ENCODE peak calls at places on chromosomes 6 and 20, in seven cellular contexts. One of them, this sample, is unnamed.

GRCh38 chr6:152598858-152599537 is 38.2 kb downstream of the SYNE1 start:
- DNase-seq in upper lobe of right lung: no peak
- DNase-seq in brain microvascular endothelial cell: peak; percentile 7
- DNase-seq in A549: no peak
- DNase-seq in SK-N-SH: peak; percentile 53
- DNase-seq in mucosa of descending colon: no peak
- DNase-seq in retinal pigment epithelial cell: no peak
- DNase-seq in this sample: no peak

GRCh38 chr20:11403711-11404110 is 514.0 kb upstream of the BTBD3 start:
- DNase-seq in upper lobe of right lung: no peak
- DNase-seq in brain microvascular endothelial cell: peak; percentile 59
- DNase-seq in A549: no peak
- DNase-seq in SK-N-SH: no peak
- DNase-seq in mucosa of descending colon: no peak
- DNase-seq in retinal pigment epithelial cell: no peak
- DNase-seq in this sample: no peak

GRCh38 chr6:27495386-27496135 is 22.7 kb upstream of the ZNF184 start:
- DNase-seq in upper lobe of right lung: no peak
- DNase-seq in brain microvascular endothelial cell: peak; percentile 92
- DNase-seq in A549: peak; percentile 90
- DNase-seq in SK-N-SH: peak; percentile 38
- DNase-seq in mucosa of descending colon: no peak
- DNase-seq in retinal pigment epithelial cell: no peak
- DNase-seq in this sample: peak; percentile 79

GRCh38 chr6:36129889-36130671 is at the start of gene MAPK13:
- DNase-seq in upper lobe of right lung: peak; percentile 85
- DNase-seq in brain microvascular endothelial cell: no peak
- DNase-seq in A549: no peak
- DNase-seq in SK-N-SH: no peak
- DNase-seq in mucosa of descending colon: peak; percentile 83
- DNase-seq in retinal pigment epithelial cell: no peak
- DNase-seq in this sample: peak; percentile 55

GRCh38 chr6:79031821-79032590 is 46.0 kb downstream of the PHIP start:
- DNase-seq in upper lobe of right lung: no peak
- DNase-seq in brain microvascular endothelial cell: peak; percentile 16
- DNase-seq in A549: no peak
- DNase-seq in SK-N-SH: no peak
- DNase-seq in mucosa of descending colon: no peak
- DNase-seq in retinal pigment epithelial cell: no peak
- DNase-seq in this sample: no peak

GRCh38 chr6:31356216-31356945 is 598 bp downstream of the HLA-B start:
- DNase-seq in upper lobe of right lung: peak; percentile 77
- DNase-seq in brain microvascular endothelial cell: no peak
- DNase-seq in A549: no peak
- DNase-seq in SK-N-SH: peak; percentile 20
- DNase-seq in mucosa of descending colon: peak; percentile 76
- DNase-seq in retinal pigment epithelial cell: no peak
- DNase-seq in this sample: no peak

GRCh38 chr6:167079853-167080297 is 43.0 kb upstream of the CCR6 start:
- DNase-seq in upper lobe of right lung: no peak
- DNase-seq in brain microvascular endothelial cell: no peak
- DNase-seq in A549: no peak
- DNase-seq in SK-N-SH: no peak
- DNase-seq in mucosa of descending colon: no peak
- DNase-seq in retinal pigment epithelial cell: no peak
- DNase-seq in this sample: no peak

GRCh38 chr20:1281279-1282057 is 15.4 kb downstream of the SNPH start:
- DNase-seq in upper lobe of right lung: no peak
- DNase-seq in brain microvascular endothelial cell: no peak
- DNase-seq in A549: no peak
- DNase-seq in SK-N-SH: no peak
- DNase-seq in mucosa of descending colon: no peak
- DNase-seq in retinal pigment epithelial cell: no peak
- DNase-seq in this sample: no peak

GRCh38 chr6:138203315-138203714 is 15.0 kb downstream of the PBOV1 start:
- DNase-seq in upper lobe of right lung: no peak
- DNase-seq in brain microvascular endothelial cell: no peak
- DNase-seq in A549: no peak
- DNase-seq in SK-N-SH: no peak
- DNase-seq in mucosa of descending colon: no peak
- DNase-seq in retinal pigment epithelial cell: no peak
- DNase-seq in this sample: no peak

GRCh38 chr6:84767591-84768201 is 3.3 kb upstream of the TBX18 start:
- DNase-seq in upper lobe of right lung: no peak
- DNase-seq in brain microvascular endothelial cell: no peak
- DNase-seq in A549: no peak
- DNase-seq in SK-N-SH: no peak
- DNase-seq in mucosa of descending colon: no peak
- DNase-seq in retinal pigment epithelial cell: no peak
- DNase-seq in this sample: no peak

GRCh38 chr6:3350252-3350826 is 91.6 kb downstream of the PSMG4 start:
- DNase-seq in upper lobe of right lung: no peak
- DNase-seq in brain microvascular endothelial cell: no peak
- DNase-seq in A549: no peak
- DNase-seq in SK-N-SH: no peak
- DNase-seq in mucosa of descending colon: no peak
- DNase-seq in retinal pigment epithelial cell: no peak
- DNase-seq in this sample: no peak

GRCh38 chr20:51536116-51537069 is 6.1 kb downstream of the NFATC2 start:
- DNase-seq in upper lobe of right lung: no peak
- DNase-seq in brain microvascular endothelial cell: no peak
- DNase-seq in A549: no peak
- DNase-seq in SK-N-SH: no peak
- DNase-seq in mucosa of descending colon: no peak
- DNase-seq in retinal pigment epithelial cell: no peak
- DNase-seq in this sample: no peak

GRCh38 chr20:58911970-58912369 is 59.5 kb downstream of the GNAS start:
- DNase-seq in upper lobe of right lung: no peak
- DNase-seq in brain microvascular endothelial cell: no peak
- DNase-seq in A549: no peak
- DNase-seq in SK-N-SH: no peak
- DNase-seq in mucosa of descending colon: no peak
- DNase-seq in retinal pigment epithelial cell: no peak
- DNase-seq in this sample: no peak

GRCh38 chr20:50828363-50829136 is 33.7 kb downstream of the BCAS4 start:
- DNase-seq in upper lobe of right lung: no peak
- DNase-seq in brain microvascular endothelial cell: no peak
- DNase-seq in A549: no peak
- DNase-seq in SK-N-SH: no peak
- DNase-seq in mucosa of descending colon: no peak
- DNase-seq in retinal pigment epithelial cell: no peak
- DNase-seq in this sample: no peak

GRCh38 chr6:17418281-17419188 is 25.1 kb downstream of the CAP2 start:
- DNase-seq in upper lobe of right lung: no peak
- DNase-seq in brain microvascular endothelial cell: peak; percentile 77
- DNase-seq in A549: peak; percentile 27
- DNase-seq in SK-N-SH: no peak
- DNase-seq in mucosa of descending colon: no peak
- DNase-seq in retinal pigment epithelial cell: no peak
- DNase-seq in this sample: peak; percentile 77

GRCh38 chr6:42963855-42964605 is 3.5 kb downstream of the GNMT start:
- DNase-seq in upper lobe of right lung: no peak
- DNase-seq in brain microvascular endothelial cell: peak; percentile 40
- DNase-seq in A549: peak; percentile 63
- DNase-seq in SK-N-SH: peak; percentile 75
- DNase-seq in mucosa of descending colon: no peak
- DNase-seq in retinal pigment epithelial cell: no peak
- DNase-seq in this sample: peak; percentile 66

GRCh38 chr6:30007132-30007764 is 53.8 kb upstream of the POLR1H start:
- DNase-seq in upper lobe of right lung: peak; percentile 82
- DNase-seq in brain microvascular endothelial cell: no peak
- DNase-seq in A549: no peak
- DNase-seq in SK-N-SH: no peak
- DNase-seq in mucosa of descending colon: peak; percentile 67
- DNase-seq in retinal pigment epithelial cell: no peak
- DNase-seq in this sample: peak; percentile 30

GRCh38 chr20:64084209-64085152 is at the start of gene LKAAEAR1:
- DNase-seq in upper lobe of right lung: no peak
- DNase-seq in brain microvascular endothelial cell: no peak
- DNase-seq in A549: no peak
- DNase-seq in SK-N-SH: no peak
- DNase-seq in mucosa of descending colon: no peak
- DNase-seq in retinal pigment epithelial cell: no peak
- DNase-seq in this sample: no peak

GRCh38 chr20:64082126-64082638 is 2.0 kb downstream of the LKAAEAR1 start:
- DNase-seq in upper lobe of right lung: no peak
- DNase-seq in brain microvascular endothelial cell: no peak
- DNase-seq in A549: no peak
- DNase-seq in SK-N-SH: no peak
- DNase-seq in mucosa of descending colon: no peak
- DNase-seq in retinal pigment epithelial cell: no peak
- DNase-seq in this sample: no peak

GRCh38 chr20:64081620-64081964 is 1.7 kb downstream of the OPRL1 start:
- DNase-seq in upper lobe of right lung: no peak
- DNase-seq in brain microvascular endothelial cell: no peak
- DNase-seq in A549: no peak
- DNase-seq in SK-N-SH: no peak
- DNase-seq in mucosa of descending colon: no peak
- DNase-seq in retinal pigment epithelial cell: no peak
- DNase-seq in this sample: no peak

GRCh38 chr20:64083380-64084208 is 604 bp downstream of the LKAAEAR1 start:
- DNase-seq in upper lobe of right lung: peak; percentile 89
- DNase-seq in brain microvascular endothelial cell: peak; percentile 45
- DNase-seq in A549: peak; percentile 87
- DNase-seq in SK-N-SH: peak; percentile 94
- DNase-seq in mucosa of descending colon: peak; percentile 77
- DNase-seq in retinal pigment epithelial cell: no peak
- DNase-seq in this sample: peak; percentile 82

DNA sequence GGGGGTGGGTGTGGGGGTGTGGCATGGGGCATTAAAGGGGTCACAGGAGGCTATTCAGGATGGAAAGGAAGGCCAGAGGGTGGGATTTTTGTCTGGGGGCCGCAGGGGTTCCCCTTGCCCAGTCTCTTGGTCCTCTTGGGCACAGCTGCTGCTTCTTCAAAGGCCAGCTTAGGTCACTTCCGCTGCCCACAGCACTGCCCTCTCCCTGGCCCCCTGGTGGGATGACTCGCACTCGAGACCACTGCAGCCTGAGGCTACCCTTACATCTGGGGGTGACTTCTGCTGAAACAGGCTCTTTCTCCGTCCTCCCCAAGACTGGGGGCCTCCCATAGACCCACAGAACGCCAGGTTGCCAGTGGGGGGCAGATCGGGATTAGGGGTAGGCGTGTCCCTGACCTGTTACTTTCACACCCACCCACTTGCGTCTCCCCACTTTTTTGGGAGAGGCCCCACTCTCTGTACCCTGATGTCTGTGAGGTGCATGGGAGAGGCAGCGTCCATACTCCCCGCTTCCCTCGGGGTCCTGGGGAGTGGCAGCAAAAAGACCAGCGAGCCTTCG is 1.3 kb downstream of the LKAAEAR1 start:
- DNase-seq in upper lobe of right lung: no peak
- DNase-seq in brain microvascular endothelial cell: no peak
- DNase-seq in A549: no peak
- DNase-seq in SK-N-SH: no peak
- DNase-seq in mucosa of descending colon: no peak
- DNase-seq in retinal pigment epithelial cell: no peak
- DNase-seq in this sample: no peak
- TF ChIP-seq CTCF in upper lobe of right lung: no peak
- TF ChIP-seq CTCF in brain microvascular endothelial cell: no peak
- TF ChIP-seq CTCF in A549: no peak
- TF ChIP-seq CTCF in SK-N-SH: no peak
- TF ChIP-seq CTCF in mucosa of descending colon: no peak
- TF ChIP-seq CTCF in retinal pigment epithelial cell: no peak
- TF ChIP-seq CTCF in this sample: no peak

GRCh38 chr6:114648847-114649246 is 306.0 kb upstream of the HS3ST5 start:
- DNase-seq in upper lobe of right lung: no peak
- DNase-seq in brain microvascular endothelial cell: no peak
- DNase-seq in A549: no peak
- DNase-seq in SK-N-SH: no peak
- DNase-seq in mucosa of descending colon: no peak
- DNase-seq in retinal pigment epithelial cell: no peak
- DNase-seq in this sample: no peak

GRCh38 chr6:114649298-114649697 is 306.5 kb upstream of the HS3ST5 start:
- DNase-seq in upper lobe of right lung: no peak
- DNase-seq in brain microvascular endothelial cell: no peak
- DNase-seq in A549: no peak
- DNase-seq in SK-N-SH: no peak
- DNase-seq in mucosa of descending colon: no peak
- DNase-seq in retinal pigment epithelial cell: no peak
- DNase-seq in this sample: no peak

GRCh38 chr6:114650891-114651290 is 308.1 kb upstream of the HS3ST5 start:
- DNase-seq in upper lobe of right lung: no peak
- DNase-seq in brain microvascular endothelial cell: no peak
- DNase-seq in A549: no peak
- DNase-seq in SK-N-SH: no peak
- DNase-seq in mucosa of descending colon: no peak
- DNase-seq in retinal pigment epithelial cell: peak; percentile 55
- DNase-seq in this sample: no peak
- H3K4me3 ChIP-seq in upper lobe of right lung: no peak overlapping the region
- H3K4me3 ChIP-seq in brain microvascular endothelial cell: no peak overlapping the region
- H3K4me3 ChIP-seq in A549: no peak overlapping the region
- H3K4me3 ChIP-seq in SK-N-SH: no peak overlapping the region
- H3K4me3 ChIP-seq in mucosa of descending colon: no peak overlapping the region
- H3K4me3 ChIP-seq in retinal pigment epithelial cell: peak overlapping the region; percentile 1
- H3K4me3 ChIP-seq in this sample: no peak overlapping the region

GRCh38 chr6:100775667-100776066 is 105.5 kb downstream of the ASCC3 start:
- DNase-seq in upper lobe of right lung: no peak
- DNase-seq in brain microvascular endothelial cell: no peak
- DNase-seq in A549: no peak
- DNase-seq in SK-N-SH: no peak
- DNase-seq in mucosa of descending colon: no peak
- DNase-seq in retinal pigment epithelial cell: no peak
- DNase-seq in this sample: no peak
- TF ChIP-seq CTCF in upper lobe of right lung: no peak
- TF ChIP-seq CTCF in brain microvascular endothelial cell: no peak
- TF ChIP-seq CTCF in A549: no peak
- TF ChIP-seq CTCF in SK-N-SH: peak; percentile 44
- TF ChIP-seq CTCF in mucosa of descending colon: no peak
- TF ChIP-seq CTCF in retinal pigment epithelial cell: peak; percentile 14
- TF ChIP-seq CTCF in this sample: no peak

DNA sequence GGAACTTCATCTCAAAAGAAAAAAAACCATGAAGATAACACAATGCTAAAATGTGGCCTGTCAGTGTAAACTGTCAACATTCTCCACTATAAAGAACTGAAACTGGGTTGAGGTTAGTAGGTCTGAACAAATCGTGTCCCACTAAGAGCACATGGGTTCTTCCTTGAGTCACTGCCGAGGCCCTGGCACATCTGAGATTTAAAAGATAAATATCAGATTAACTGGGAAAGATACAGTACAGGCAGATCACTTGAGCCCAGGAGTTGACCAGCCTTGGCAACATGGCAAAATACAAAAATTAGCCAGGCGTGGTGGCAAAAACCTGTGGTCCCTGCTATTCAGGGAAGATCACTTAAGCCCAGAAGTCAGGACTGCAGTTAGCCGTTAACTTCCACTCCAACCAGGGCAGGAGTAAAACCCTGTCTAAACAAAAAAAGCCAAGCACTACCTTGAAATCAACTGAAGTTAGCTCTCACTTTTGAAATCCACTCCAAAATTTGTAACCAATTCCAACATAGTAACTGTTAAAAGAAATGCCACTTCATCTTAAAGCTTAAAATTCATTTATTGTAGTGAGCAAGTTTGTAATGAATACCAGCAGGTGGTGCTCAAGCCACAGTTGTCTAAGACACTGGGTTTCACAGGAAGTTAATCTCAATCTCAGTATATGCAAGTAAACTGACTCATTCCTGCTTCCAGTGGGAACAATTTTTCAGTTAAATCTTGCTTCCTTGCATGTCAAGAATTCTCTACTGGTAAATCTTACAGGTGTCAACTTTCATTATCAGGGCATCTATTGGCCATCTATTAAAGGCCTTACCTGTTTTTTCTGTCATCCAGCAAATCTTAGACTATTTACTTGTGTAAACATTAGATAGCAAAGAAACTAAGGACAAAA is 5.4 kb downstream of the EEF1A1 start:
- DNase-seq in upper lobe of right lung: no peak
- DNase-seq in brain microvascular endothelial cell: no peak
- DNase-seq in A549: peak; percentile 80
- DNase-seq in SK-N-SH: peak; percentile 39
- DNase-seq in mucosa of descending colon: no peak
- DNase-seq in retinal pigment epithelial cell: peak; percentile 65
- DNase-seq in this sample: peak; percentile 84
- H3K4me3 ChIP-seq in upper lobe of right lung: no peak overlapping the region
- H3K4me3 ChIP-seq in brain microvascular endothelial cell: no peak overlapping the region
- H3K4me3 ChIP-seq in A549: peak overlapping the region; percentile 44
- H3K4me3 ChIP-seq in SK-N-SH: no peak overlapping the region
- H3K4me3 ChIP-seq in mucosa of descending colon: no peak overlapping the region
- H3K4me3 ChIP-seq in retinal pigment epithelial cell: peak overlapping the region; percentile 38
- H3K4me3 ChIP-seq in this sample: no peak overlapping the region

This sample was measured in epithelial cell of esophagus.